ENCODE peak calls at places on chromosome 18, in ten cellular contexts. H is epithelial cell of esophagus; R is activated CD4-positive, alpha-beta T cell treated with anti-CD3 and anti-CD28 coated beads, Interleukin-2, amount 10 ng/mL, durations not matched to agents 7 days and 5 days; E is brain microvascular endothelial cell; Z is activated T-cell treated with anti-CD3 and anti-CD28 coated beads, Interleukin-2, amount 50 U/mL, for 24 hours; J is fibroblast of mammary gland; D is neural crest cell; A is NCI-H1694 treated with DMSO at 0.1 percent for 48 hours; K is foreskin fibroblast; P is activated CD4-positive, CD25-positive, alpha-beta regulatory T cell. Q is an unnamed sample.

GRCh38 chr18:46793565-46793964 is 36.7 kb upstream of the ST8SIA5 start:
- DNase-seq in P (no peak), Z (no peak), D (no peak), E (no peak), J (no peak), R (no peak), K (no peak), H (no peak), A (no peak), Q (no peak)

GRCh38 chr18:36809590-36810381 is 19.0 kb downstream of the TPGS2 start:
- DNase-seq in H (peak; percentile 72), Z (peak; percentile 37), K (peak; percentile 83), R (peak; percentile 51), E (peak; percentile 33), J (peak; percentile 74), D (peak; percentile 17), P (no peak), A (peak; percentile 60), Q (no peak)

GRCh38 chr18:57353137-57353939 is 981 bp downstream of the ST8SIA3 start:
- DNase-seq in Z (no peak), R (no peak), A (no peak), E (no peak), P (no peak), D (peak; percentile 35), K (peak; percentile 2), H (no peak), J (no peak), Q (no peak)

GRCh38 chr18:32576296-32576916 is 105.7 kb upstream of the GAREM1 start:
- DNase-seq in R (no peak), D (peak; percentile 34), P (no peak), A (peak; percentile 4), Z (no peak), H (peak; percentile 7), J (peak; percentile 13), E (peak; percentile 8), K (peak; percentile 1), Q (no peak)

GRCh38 chr18:42041793-42042192 is 86.8 kb downstream of the PIK3C3 start:
- DNase-seq in R (no peak), J (no peak), Z (no peak), K (no peak), P (no peak), E (no peak), A (no peak), D (no peak), H (no peak), Q (no peak)

GRCh38 chr18:12017079-12017478 is 35.8 kb downstream of the IMPA2 start:
- DNase-seq in H (no peak), K (no peak), P (no peak), E (no peak), D (no peak), R (no peak), Z (no peak), J (no peak), A (no peak), Q (no peak)

GRCh38 chr18:50726960-50727589 is 92.7 kb downstream of the MRO start:
- DNase-seq in D (no peak), Z (no peak), R (no peak), K (no peak), A (peak; percentile 86), P (no peak), H (no peak), E (no peak), J (no peak), Q (no peak)

GRCh38 chr18:57210101-57210661 is 63.3 kb downstream of the BOD1L2 start:
- DNase-seq in P (no peak), A (peak; percentile 34), D (peak; percentile 6), E (peak; percentile 72), Z (no peak), R (no peak), J (peak; percentile 61), H (peak; percentile 86), K (peak; percentile 80), Q (peak; percentile 34)

GRCh38 chr18:63141777-63142176 is 177.8 kb downstream of the BCL2 start:
- DNase-seq in A (no peak), R (no peak), K (no peak), J (no peak), D (no peak), Z (no peak), P (no peak), H (no peak), E (no peak), Q (no peak)

GRCh38 chr18:68431111-68431921 is 283.6 kb downstream of the TMX3 start:
- DNase-seq in R (no peak), E (no peak), Z (no peak), D (no peak), P (no peak), H (no peak), A (no peak), K (no peak), J (no peak), Q (no peak)